ENCODE peak calls at places on chromosomes 13 and 19, in ten cellular contexts. T is stimulated activated CD4-positive, alpha-beta T cell treated with anti-CD3 and anti-CD28 coated beads, TNF-alpha, amount 100 ng/mL, for 1 hour; X is T follicular helper cell; C is amygdala; M is GM19239; U is uterus; A is left ventricle myocardium inferior; V is fibroblast of pulmonary artery; I is IMR-90; E is aorta. N is an unnamed sample.

GRCh38 chr19:1072371-1073015 is 5.5 kb downstream of the ARHGAP45 start:
- DNase-seq in M (no peak), V (no peak), X (no peak), C (no peak), E (no peak), I (no peak), U (no peak), T (no peak), A (no peak), N (no peak)

GRCh38 chr19:18023596-18024212 is 15.7 kb downstream of the ARRDC2 start:
- DNase-seq in E (peak), V (peak), U (peak), A (peak), C (peak), X (peak), I (no peak), T (no peak), M (no peak), N (no peak)

GRCh38 chr19:916645-917322 is 349 bp upstream of the KISS1R start:
- DNase-seq in X (no peak), C (no peak), V (no peak), T (no peak), I (no peak), U (no peak), A (no peak), M (no peak), E (peak), N (no peak)

GRCh38 chr13:74661851-74662250 is 527.6 kb upstream of the KLF12 start:
- DNase-seq in A (no peak), M (no peak), X (no peak), C (no peak), U (no peak), V (no peak), T (no peak), I (no peak), E (no peak), N (no peak)

GRCh38 chr13:109900320-109900719 is 113.9 kb upstream of the IRS2 start:
- DNase-seq in I (no peak), T (no peak), A (no peak), X (no peak), U (no peak), M (no peak), E (no peak), C (no peak), V (peak), N (no peak)

GRCh38 chr13:110521946-110522345 is 39.6 kb downstream of the RAB20 start:
- DNase-seq in U (no peak), A (no peak), X (no peak), C (no peak), M (no peak), T (no peak), V (no peak), E (no peak), I (no peak), N (no peak)

GRCh38 chr13:105804561-105805190 is 730.8 kb downstream of the EFNB2 start:
- DNase-seq in A (no peak), V (peak), M (no peak), C (no peak), X (no peak), T (no peak), E (no peak), I (peak), U (no peak), N (no peak)

GRCh38 chr13:68708336-68708908 is 1399.2 kb upstream of the ATXN8OS start:
- DNase-seq in E (no peak), A (no peak), I (no peak), M (no peak), V (no peak), C (no peak), T (no peak), U (no peak), X (no peak), N (no peak)

GRCh38 chr19:17184381-17184841 is 30.7 kb upstream of the USE1 start:
- DNase-seq in C (no peak), X (no peak), V (no peak), A (no peak), T (peak), I (peak), U (no peak), E (no peak), M (no peak), N (peak)

GRCh38 chr19:9041023-9041422 is 30.8 kb upstream of the MUC16 start:
- DNase-seq in T (no peak), V (no peak), U (no peak), E (no peak), I (no peak), A (no peak), M (no peak), C (no peak), X (no peak), N (no peak)

GRCh38 chr19:48445256-48445605 is 552 bp upstream of the GRWD1 start:
- DNase-seq in I (peak), C (no peak), V (peak), E (no peak), X (no peak), A (no peak), T (no peak), U (no peak), M (no peak), N (no peak)

GRCh38 chr19:615619-616018 is 17.7 kb downstream of the POLRMT start:
- DNase-seq in U (no peak), T (no peak), M (no peak), C (no peak), A (no peak), I (no peak), E (no peak), V (no peak), X (no peak), N (no peak)

GRCh38 chr13:75312884-75313520 is 169.0 kb downstream of the TBC1D4 start:
- DNase-seq in M (no peak), I (no peak), A (no peak), X (peak), C (no peak), V (no peak), U (no peak), E (no peak), T (no peak), N (no peak)

GRCh38 chr13:32150239-32150638 is 118.7 kb downstream of the FRY start:
- DNase-seq in E (no peak), M (no peak), V (no peak), I (peak), U (peak), X (no peak), T (no peak), C (no peak), A (no peak), N (no peak)

GRCh38 chr19:7552781-7553180 is 17.3 kb downstream of the PNPLA6 start:
- DNase-seq in C (no peak), M (peak), X (no peak), V (no peak), E (no peak), U (no peak), I (no peak), T (no peak), A (no peak), N (no peak)

GRCh38 chr13:93116809-93117208 is 109.8 kb upstream of the GPC6 start:
- DNase-seq in E (no peak), X (no peak), A (no peak), C (no peak), V (no peak), T (no peak), I (no peak), M (no peak), U (no peak), N (no peak)

GRCh38 chr13:77544765-77545316 is 9.3 kb downstream of the SCEL start:
- DNase-seq in U (no peak), V (no peak), I (no peak), T (no peak), A (no peak), X (no peak), M (no peak), E (no peak), C (no peak), N (no peak)

GRCh38 chr19:18460313-18460712 is 22.4 kb upstream of the ISYNA1 start:
- DNase-seq in T (no peak), C (no peak), X (no peak), A (peak), U (peak), V (peak), I (peak), M (no peak), E (peak), N (no peak)

GRCh38 chr13:101383595-101383994 is 32.7 kb downstream of the NALCN start:
- DNase-seq in X (no peak), A (no peak), M (no peak), T (no peak), E (no peak), C (no peak), V (no peak), U (no peak), I (no peak), N (no peak)

GRCh38 chr19:47427241-47428176 is 8.2 kb upstream of the MEIS3 start:
- DNase-seq in X (peak), C (peak), V (peak), M (peak), T (no peak), E (no peak), A (peak), I (peak), U (peak), N (peak)

GRCh38 chr13:77207943-77208342 is 119.0 kb downstream of the MYCBP2 start:
- DNase-seq in E (no peak), V (peak), T (no peak), X (no peak), M (no peak), I (peak), U (no peak), C (no peak), A (no peak), N (no peak)

GRCh38 chr13:98141938-98142426 is 912 bp upstream of the FARP1 start:
- DNase-seq in E (no peak), V (no peak), C (no peak), M (no peak), A (peak), I (no peak), T (no peak), X (no peak), U (no peak), N (no peak)

GRCh38 chr19:47790398-47790814 is 11.9 kb downstream of the SELENOW start:
- DNase-seq in U (peak), E (peak), X (peak), V (peak), I (peak), T (peak), A (peak), M (peak), C (peak), N (peak)

GRCh38 chr19:17497149-17497798 is 14.2 kb upstream of the PGLS start:
- DNase-seq in C (no peak), E (no peak), T (no peak), M (no peak), A (no peak), V (no peak), I (no peak), X (no peak), U (no peak), N (no peak)

GRCh38 chr13:49082653-49083536 is 107.2 kb downstream of the FNDC3A start:
- DNase-seq in I (peak), V (peak), U (no peak), M (no peak), E (no peak), C (no peak), T (no peak), A (no peak), X (no peak), N (no peak)

GRCh38 chr19:38046254-38047047 is 139.4 kb downstream of the SIPA1L3 start:
- DNase-seq in C (no peak), T (no peak), M (no peak), A (no peak), V (no peak), I (no peak), X (no peak), U (no peak), E (no peak), N (peak)

GRCh38 chr13:102800145-102801041 is 1.5 kb downstream of the BIVM start:
- DNase-seq in I (peak), M (peak), C (peak), T (peak), U (peak), E (peak), V (peak), A (peak), X (peak), N (peak)

GRCh38 chr19:2308114-2308556 is at the start of gene LINGO3:
- DNase-seq in U (no peak), T (no peak), M (no peak), X (no peak), A (no peak), V (no peak), E (no peak), I (no peak), C (no peak), N (no peak)

GRCh38 chr13:42696191-42696590 is 85.2 kb upstream of the FAM216B start:
- DNase-seq in X (no peak), A (no peak), M (no peak), I (peak), C (no peak), E (no peak), T (no peak), U (no peak), V (peak), N (no peak)

GRCh38 chr19:7783991-7784421 is 21.0 kb downstream of the CLEC4M start:
- DNase-seq in C (no peak), X (no peak), V (peak), A (no peak), T (no peak), M (no peak), I (peak), E (no peak), U (no peak), N (no peak)

GRCh38 chr13:49063526-49063925 is 87.8 kb downstream of the FNDC3A start:
- DNase-seq in C (no peak), A (no peak), U (no peak), I (no peak), E (no peak), X (no peak), V (peak), T (no peak), M (no peak), N (no peak)

GRCh38 chr19:34269968-34270621 is 15.7 kb downstream of the GARRE1 start:
- DNase-seq in V (peak), M (peak), U (peak), T (peak), A (peak), I (peak), E (peak), C (peak), X (peak), N (peak)

GRCh38 chr13:42036711-42037110 is 11.7 kb upstream of the DGKH start:
- DNase-seq in C (no peak), U (no peak), M (no peak), X (no peak), E (no peak), T (no peak), V (no peak), A (no peak), I (no peak), N (no peak)

GRCh38 chr19:16371540-16371986 is 46.9 kb downstream of the KLF2 start:
- DNase-seq in V (no peak), A (peak), M (peak), E (peak), I (no peak), X (peak), T (peak), U (no peak), C (no peak), N (peak)